ENCODE peak calls at places on chromosomes 3 and 15, in ten cellular contexts. One of them, this sample, is unnamed. For H3K4me1 and H3K27me3, the result is how much of the 10 kb centered on the place peaks cover.

GRCh38 chr3:178419078-178419477 is 117.2 kb upstream of the KCNMB2 start:
- DNase-seq in GM12878: no peak
- DNase-seq in PC-3: peak
- DNase-seq in heart right ventricle: no peak
- DNase-seq in tibial artery: no peak
- DNase-seq in transverse colon: no peak
- DNase-seq in breast epithelium: no peak
- DNase-seq in aorta: no peak
- DNase-seq in mesendoderm: no peak
- DNase-seq in CD8-positive, alpha-beta T cell: no peak
- DNase-seq in this sample: no peak

GRCh38 chr3:183283886-183284285 is 30.8 kb downstream of the B3GNT5 start:
- DNase-seq in GM12878: no peak
- DNase-seq in PC-3: peak
- DNase-seq in heart right ventricle: no peak
- DNase-seq in tibial artery: no peak
- DNase-seq in transverse colon: no peak
- DNase-seq in breast epithelium: no peak
- DNase-seq in aorta: no peak
- DNase-seq in mesendoderm: no peak
- DNase-seq in CD8-positive, alpha-beta T cell: no peak
- DNase-seq in this sample: no peak

GRCh38 chr15:60070838-60071493 is 66.9 kb downstream of the FOXB1 start:
- DNase-seq in GM12878: no peak
- DNase-seq in PC-3: peak
- DNase-seq in heart right ventricle: no peak
- DNase-seq in tibial artery: no peak
- DNase-seq in transverse colon: no peak
- DNase-seq in breast epithelium: no peak
- DNase-seq in aorta: no peak
- DNase-seq in mesendoderm: no peak
- DNase-seq in CD8-positive, alpha-beta T cell: no peak
- DNase-seq in this sample: no peak

GRCh38 chr3:106685751-106686150 is 691.5 kb upstream of the CCDC54 start:
- DNase-seq in GM12878: no peak
- DNase-seq in PC-3: peak
- DNase-seq in heart right ventricle: no peak
- DNase-seq in tibial artery: no peak
- DNase-seq in transverse colon: no peak
- DNase-seq in breast epithelium: no peak
- DNase-seq in aorta: no peak
- DNase-seq in mesendoderm: no peak
- DNase-seq in CD8-positive, alpha-beta T cell: no peak
- DNase-seq in this sample: no peak

GRCh38 chr3:133901083-133901482 is 5.4 kb upstream of the RAB6B start:
- DNase-seq in GM12878: no peak
- DNase-seq in PC-3: no peak
- DNase-seq in heart right ventricle: no peak
- DNase-seq in tibial artery: no peak
- DNase-seq in transverse colon: no peak
- DNase-seq in breast epithelium: no peak
- DNase-seq in aorta: no peak
- DNase-seq in mesendoderm: peak
- DNase-seq in CD8-positive, alpha-beta T cell: no peak
- DNase-seq in this sample: no peak

GRCh38 chr3:111989061-111989678 is 9.6 kb upstream of the TAGLN3 start:
- DNase-seq in GM12878: no peak
- DNase-seq in PC-3: peak
- DNase-seq in heart right ventricle: no peak
- DNase-seq in tibial artery: no peak
- DNase-seq in transverse colon: no peak
- DNase-seq in breast epithelium: no peak
- DNase-seq in aorta: no peak
- DNase-seq in mesendoderm: peak
- DNase-seq in CD8-positive, alpha-beta T cell: no peak
- DNase-seq in this sample: no peak

GRCh38 chr3:124565013-124565412 is 165.2 kb upstream of the UMPS start:
- DNase-seq in GM12878: no peak
- DNase-seq in PC-3: peak
- DNase-seq in heart right ventricle: peak
- DNase-seq in tibial artery: peak
- DNase-seq in transverse colon: peak
- DNase-seq in breast epithelium: peak
- DNase-seq in aorta: peak
- DNase-seq in mesendoderm: peak
- DNase-seq in CD8-positive, alpha-beta T cell: peak
- DNase-seq in this sample: peak

GRCh38 chr3:141405581-141405980 is 37.3 kb downstream of the ZBTB38 start:
- DNase-seq in GM12878: no peak
- DNase-seq in PC-3: no peak
- DNase-seq in heart right ventricle: no peak
- DNase-seq in tibial artery: no peak
- DNase-seq in transverse colon: no peak
- DNase-seq in breast epithelium: no peak
- DNase-seq in aorta: no peak
- DNase-seq in mesendoderm: no peak
- DNase-seq in CD8-positive, alpha-beta T cell: no peak
- DNase-seq in this sample: no peak

GRCh38 chr3:38003817-38004414 is 13.3 kb downstream of the VILL start:
- DNase-seq in GM12878: no peak
- DNase-seq in PC-3: no peak
- DNase-seq in heart right ventricle: no peak
- DNase-seq in tibial artery: no peak
- DNase-seq in transverse colon: peak
- DNase-seq in breast epithelium: no peak
- DNase-seq in aorta: peak
- DNase-seq in mesendoderm: no peak
- DNase-seq in CD8-positive, alpha-beta T cell: no peak
- DNase-seq in this sample: peak

GRCh38 chr3:138921316-138922292 is 25.3 kb downstream of the FOXL2 start:
- DNase-seq in GM12878: no peak
- DNase-seq in PC-3: peak
- DNase-seq in heart right ventricle: no peak
- DNase-seq in tibial artery: no peak
- DNase-seq in transverse colon: no peak
- DNase-seq in breast epithelium: peak
- DNase-seq in aorta: peak
- DNase-seq in mesendoderm: peak
- DNase-seq in CD8-positive, alpha-beta T cell: no peak
- DNase-seq in this sample: no peak

GRCh38 chr3:138441742-138442141 is 7.3 kb downstream of the ESYT3 start:
- DNase-seq in GM12878: no peak
- DNase-seq in PC-3: peak
- DNase-seq in heart right ventricle: no peak
- DNase-seq in tibial artery: no peak
- DNase-seq in transverse colon: no peak
- DNase-seq in breast epithelium: no peak
- DNase-seq in aorta: no peak
- DNase-seq in mesendoderm: peak
- DNase-seq in CD8-positive, alpha-beta T cell: no peak
- DNase-seq in this sample: no peak

GRCh38 chr3:102181202-102181920 is 253.5 kb upstream of the ZPLD1 start:
- DNase-seq in GM12878: no peak
- DNase-seq in PC-3: peak
- DNase-seq in heart right ventricle: no peak
- DNase-seq in tibial artery: no peak
- DNase-seq in transverse colon: no peak
- DNase-seq in breast epithelium: no peak
- DNase-seq in aorta: no peak
- DNase-seq in mesendoderm: peak
- DNase-seq in CD8-positive, alpha-beta T cell: no peak
- DNase-seq in this sample: no peak

GRCh38 chr3:113002676-113003075 is 11.9 kb downstream of the GTPBP8 start:
- DNase-seq in GM12878: no peak
- DNase-seq in PC-3: peak
- DNase-seq in heart right ventricle: no peak
- DNase-seq in tibial artery: no peak
- DNase-seq in transverse colon: no peak
- DNase-seq in breast epithelium: no peak
- DNase-seq in aorta: no peak
- DNase-seq in mesendoderm: peak
- DNase-seq in CD8-positive, alpha-beta T cell: peak
- DNase-seq in this sample: no peak

GRCh38 chr3:166810741-166811445 is 569.2 kb downstream of the ZBBX start:
- DNase-seq in GM12878: no peak
- DNase-seq in PC-3: no peak
- DNase-seq in heart right ventricle: no peak
- DNase-seq in tibial artery: no peak
- DNase-seq in transverse colon: no peak
- DNase-seq in breast epithelium: no peak
- DNase-seq in aorta: no peak
- DNase-seq in mesendoderm: no peak
- DNase-seq in CD8-positive, alpha-beta T cell: no peak
- DNase-seq in this sample: no peak

DNA sequence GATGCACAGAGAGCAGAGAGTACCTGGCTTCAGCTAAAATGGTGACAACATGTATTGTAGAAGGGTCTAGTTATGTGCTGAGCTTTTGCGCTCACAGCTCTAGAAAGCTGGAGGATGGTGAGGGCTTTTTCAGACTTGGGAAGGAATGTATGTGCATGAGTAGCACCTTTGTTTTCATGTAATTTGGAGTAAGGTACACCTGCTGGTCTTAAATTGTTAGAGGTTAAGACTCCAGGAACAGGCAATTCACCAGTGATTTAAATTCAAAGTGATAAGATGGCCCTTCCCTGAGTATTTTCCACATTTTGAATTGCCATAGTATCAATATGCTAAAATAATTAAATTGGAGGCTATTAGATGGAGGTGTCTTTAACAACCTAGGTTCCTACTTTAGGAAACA is 436.4 kb upstream of the GOLIM4 start:
- DNase-seq in GM12878: no peak
- DNase-seq in PC-3: no peak
- DNase-seq in heart right ventricle: no peak
- DNase-seq in tibial artery: no peak
- DNase-seq in transverse colon: no peak
- DNase-seq in breast epithelium: no peak
- DNase-seq in aorta: no peak
- DNase-seq in mesendoderm: no peak
- DNase-seq in CD8-positive, alpha-beta T cell: no peak
- DNase-seq in this sample: no peak
- H3K4me3 ChIP-seq in GM12878: no peak
- H3K4me3 ChIP-seq in PC-3: no peak
- H3K4me3 ChIP-seq in heart right ventricle: no peak
- H3K4me3 ChIP-seq in tibial artery: no peak
- H3K4me3 ChIP-seq in transverse colon: no peak
- H3K4me3 ChIP-seq in breast epithelium: no peak
- H3K4me3 ChIP-seq in aorta: no peak
- H3K4me3 ChIP-seq in mesendoderm: no peak
- H3K4me3 ChIP-seq in CD8-positive, alpha-beta T cell: no peak
- H3K4me3 ChIP-seq in this sample: no peak

GRCh38 chr15:42759093-42759492 is 22.2 kb upstream of the CDAN1 start:
- DNase-seq in GM12878: no peak
- DNase-seq in PC-3: no peak
- DNase-seq in heart right ventricle: no peak
- DNase-seq in tibial artery: no peak
- DNase-seq in transverse colon: no peak
- DNase-seq in breast epithelium: no peak
- DNase-seq in aorta: no peak
- DNase-seq in mesendoderm: no peak
- DNase-seq in CD8-positive, alpha-beta T cell: no peak
- DNase-seq in this sample: no peak
- H3K4me1 ChIP-seq in GM12878: under half
- H3K4me1 ChIP-seq in PC-3: under half
- H3K4me1 ChIP-seq in heart right ventricle: under half
- H3K4me1 ChIP-seq in tibial artery: under half
- H3K4me1 ChIP-seq in transverse colon: under half
- H3K4me1 ChIP-seq in breast epithelium: under half
- H3K4me1 ChIP-seq in aorta: under half
- H3K4me1 ChIP-seq in mesendoderm: under half
- H3K4me1 ChIP-seq in CD8-positive, alpha-beta T cell: under half
- H3K4me1 ChIP-seq in this sample: under half

GRCh38 chr3:128041378-128041777 is 10.9 kb upstream of the SEC61A1 start:
- DNase-seq in GM12878: no peak
- DNase-seq in PC-3: no peak
- DNase-seq in heart right ventricle: no peak
- DNase-seq in tibial artery: no peak
- DNase-seq in transverse colon: no peak
- DNase-seq in breast epithelium: no peak
- DNase-seq in aorta: no peak
- DNase-seq in mesendoderm: no peak
- DNase-seq in CD8-positive, alpha-beta T cell: no peak
- DNase-seq in this sample: no peak

GRCh38 chr3:128040041-128040440 is 12.2 kb upstream of the SEC61A1 start:
- DNase-seq in GM12878: no peak
- DNase-seq in PC-3: no peak
- DNase-seq in heart right ventricle: no peak
- DNase-seq in tibial artery: no peak
- DNase-seq in transverse colon: no peak
- DNase-seq in breast epithelium: no peak
- DNase-seq in aorta: no peak
- DNase-seq in mesendoderm: no peak
- DNase-seq in CD8-positive, alpha-beta T cell: no peak
- DNase-seq in this sample: no peak

GRCh38 chr3:128033102-128033501 is 19.1 kb upstream of the SEC61A1 start:
- DNase-seq in GM12878: no peak
- DNase-seq in PC-3: peak
- DNase-seq in heart right ventricle: no peak
- DNase-seq in tibial artery: no peak
- DNase-seq in transverse colon: no peak
- DNase-seq in breast epithelium: no peak
- DNase-seq in aorta: no peak
- DNase-seq in mesendoderm: no peak
- DNase-seq in CD8-positive, alpha-beta T cell: no peak
- DNase-seq in this sample: peak

GRCh38 chr3:128040660-128041059 is 11.6 kb upstream of the SEC61A1 start:
- DNase-seq in GM12878: no peak
- DNase-seq in PC-3: no peak
- DNase-seq in heart right ventricle: no peak
- DNase-seq in tibial artery: no peak
- DNase-seq in transverse colon: no peak
- DNase-seq in breast epithelium: no peak
- DNase-seq in aorta: no peak
- DNase-seq in mesendoderm: no peak
- DNase-seq in CD8-positive, alpha-beta T cell: no peak
- DNase-seq in this sample: no peak

GRCh38 chr3:128036119-128036518 is 16.1 kb upstream of the SEC61A1 start:
- DNase-seq in GM12878: no peak
- DNase-seq in PC-3: no peak
- DNase-seq in heart right ventricle: no peak
- DNase-seq in tibial artery: no peak
- DNase-seq in transverse colon: no peak
- DNase-seq in breast epithelium: no peak
- DNase-seq in aorta: no peak
- DNase-seq in mesendoderm: no peak
- DNase-seq in CD8-positive, alpha-beta T cell: no peak
- DNase-seq in this sample: no peak
- H3K27me3 ChIP-seq in GM12878: under half
- H3K27me3 ChIP-seq in PC-3: under half
- H3K27me3 ChIP-seq in heart right ventricle: under half
- H3K27me3 ChIP-seq in tibial artery: under half
- H3K27me3 ChIP-seq in transverse colon: under half
- H3K27me3 ChIP-seq in breast epithelium: under half
- H3K27me3 ChIP-seq in aorta: under half
- H3K27me3 ChIP-seq in mesendoderm: under half
- H3K27me3 ChIP-seq in CD8-positive, alpha-beta T cell: under half
- H3K27me3 ChIP-seq in this sample: under half

DNA sequence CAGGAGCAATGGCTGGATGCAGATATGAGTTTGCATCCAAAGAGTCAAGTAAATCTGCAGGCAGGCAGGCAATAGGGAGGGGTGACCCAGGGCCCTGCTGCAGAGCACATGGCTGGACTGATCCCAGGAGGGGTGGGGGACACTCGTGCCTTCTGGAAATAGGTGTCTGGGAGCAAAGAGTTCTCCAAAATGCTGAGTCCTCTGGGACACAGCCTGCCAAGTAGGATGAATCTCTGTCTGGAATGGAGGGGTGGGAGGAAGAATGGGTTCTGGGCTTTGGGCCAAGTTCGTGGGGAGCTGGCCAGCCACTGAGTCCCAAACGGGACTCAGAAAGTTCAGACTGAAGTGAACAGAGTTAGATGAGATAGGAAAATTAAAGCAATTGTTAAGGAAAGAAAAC is 214.5 kb downstream of the MTHFS start:
- DNase-seq in GM12878: no peak
- DNase-seq in PC-3: peak
- DNase-seq in heart right ventricle: peak
- DNase-seq in tibial artery: no peak
- DNase-seq in transverse colon: no peak
- DNase-seq in breast epithelium: no peak
- DNase-seq in aorta: peak
- DNase-seq in mesendoderm: no peak
- DNase-seq in CD8-positive, alpha-beta T cell: no peak
- DNase-seq in this sample: no peak
- H3K4me3 ChIP-seq in GM12878: no peak
- H3K4me3 ChIP-seq in PC-3: no peak
- H3K4me3 ChIP-seq in heart right ventricle: no peak
- H3K4me3 ChIP-seq in tibial artery: no peak
- H3K4me3 ChIP-seq in transverse colon: no peak
- H3K4me3 ChIP-seq in breast epithelium: no peak
- H3K4me3 ChIP-seq in aorta: no peak
- H3K4me3 ChIP-seq in mesendoderm: no peak
- H3K4me3 ChIP-seq in CD8-positive, alpha-beta T cell: no peak
- H3K4me3 ChIP-seq in this sample: no peak

This sample was measured in right lobe of liver.